ENCODE peak calls at places on chromosome X, in five cellular contexts. One of them, this sample, is unnamed.

GRCh38 chrX:19677121-19677520 is 161.8 kb upstream of the MAP3K15 start:
- DNase-seq in astrocyte: no peak
- DNase-seq in HCT116: no peak
- DNase-seq in IMR-90: no peak
- DNase-seq in DND-41: no peak
- DNase-seq in this sample: no peak

GRCh38 chrX:51155157-51155556 is 177.5 kb upstream of the NUDT10 start:
- DNase-seq in astrocyte: no peak
- DNase-seq in HCT116: no peak
- DNase-seq in IMR-90: no peak
- DNase-seq in DND-41: no peak
- DNase-seq in this sample: no peak

GRCh38 chrX:7235071-7235470 is 87.1 kb upstream of the PUDP start:
- DNase-seq in astrocyte: no peak
- DNase-seq in HCT116: no peak
- DNase-seq in IMR-90: no peak
- DNase-seq in DND-41: no peak
- DNase-seq in this sample: no peak

GRCh38 chrX:51487960-51488267 is 8.5 kb downstream of the NUDT11 start:
- DNase-seq in astrocyte: peak; percentile 31
- DNase-seq in HCT116: no peak
- DNase-seq in IMR-90: peak; percentile 21
- DNase-seq in DND-41: no peak
- DNase-seq in this sample: no peak

GRCh38 chrX:6904178-6904577 is 243.3 kb upstream of the STS start:
- DNase-seq in astrocyte: no peak
- DNase-seq in HCT116: no peak
- DNase-seq in IMR-90: no peak
- DNase-seq in DND-41: peak; percentile 63
- DNase-seq in this sample: no peak

GRCh38 chrX:130261494-130261893 is 7.2 kb downstream of the ZNF280C start:
- DNase-seq in astrocyte: no peak
- DNase-seq in HCT116: no peak
- DNase-seq in IMR-90: no peak
- DNase-seq in DND-41: no peak
- DNase-seq in this sample: no peak

GRCh38 chrX:65528705-65529340 is 5.8 kb downstream of the LAS1L start:
- DNase-seq in astrocyte: no peak
- DNase-seq in HCT116: no peak
- DNase-seq in IMR-90: peak; percentile 10
- DNase-seq in DND-41: peak; percentile 52
- DNase-seq in this sample: peak; percentile 59

GRCh38 chrX:5915783-5916182 is 312.9 kb downstream of the NLGN4X start:
- DNase-seq in astrocyte: no peak
- DNase-seq in HCT116: no peak
- DNase-seq in IMR-90: no peak
- DNase-seq in DND-41: no peak
- DNase-seq in this sample: no peak

GRCh38 chrX:2767631-2768455 is 16.0 kb downstream of the XG start:
- DNase-seq in astrocyte: peak; percentile 19
- DNase-seq in HCT116: peak; percentile 7
- DNase-seq in IMR-90: peak; percentile 21
- DNase-seq in DND-41: no peak
- DNase-seq in this sample: peak; percentile 39

GRCh38 chrX:9767375-9767774 is 1.7 kb upstream of the GPR143 start:
- DNase-seq in astrocyte: no peak
- DNase-seq in HCT116: no peak
- DNase-seq in IMR-90: no peak
- DNase-seq in DND-41: peak; percentile 79
- DNase-seq in this sample: no peak

GRCh38 chrX:10166731-10167149 is 10.0 kb downstream of the CLCN4 start:
- DNase-seq in astrocyte: no peak
- DNase-seq in HCT116: no peak
- DNase-seq in IMR-90: no peak
- DNase-seq in DND-41: no peak
- DNase-seq in this sample: no peak

GRCh38 chrX:3697220-3697684 is 16.2 kb downstream of the PRKX start:
- DNase-seq in astrocyte: peak; percentile 14
- DNase-seq in HCT116: no peak
- DNase-seq in IMR-90: no peak
- DNase-seq in DND-41: no peak
- DNase-seq in this sample: no peak

GRCh38 chrX:114465689-114466088 is 118.2 kb upstream of the HTR2C start:
- DNase-seq in astrocyte: no peak
- DNase-seq in HCT116: no peak
- DNase-seq in IMR-90: no peak
- DNase-seq in DND-41: no peak
- DNase-seq in this sample: no peak
- H3K9ac ChIP-seq in astrocyte: no peak overlapping the region
- H3K9ac ChIP-seq in HCT116: no peak overlapping the region
- H3K9ac ChIP-seq in IMR-90: no peak overlapping the region
- H3K9ac ChIP-seq in DND-41: no peak overlapping the region
- H3K9ac ChIP-seq in this sample: no peak overlapping the region

GRCh38 chrX:48927125-48927524 is 8.3 kb upstream of the PIM2 start:
- DNase-seq in astrocyte: no peak
- DNase-seq in HCT116: no peak
- DNase-seq in IMR-90: no peak
- DNase-seq in DND-41: no peak
- DNase-seq in this sample: no peak
- H3K9ac ChIP-seq in astrocyte: no peak overlapping the region
- H3K9ac ChIP-seq in HCT116: no peak overlapping the region
- H3K9ac ChIP-seq in IMR-90: no peak overlapping the region
- H3K9ac ChIP-seq in DND-41: no peak overlapping the region
- H3K9ac ChIP-seq in this sample: no peak overlapping the region

DNA sequence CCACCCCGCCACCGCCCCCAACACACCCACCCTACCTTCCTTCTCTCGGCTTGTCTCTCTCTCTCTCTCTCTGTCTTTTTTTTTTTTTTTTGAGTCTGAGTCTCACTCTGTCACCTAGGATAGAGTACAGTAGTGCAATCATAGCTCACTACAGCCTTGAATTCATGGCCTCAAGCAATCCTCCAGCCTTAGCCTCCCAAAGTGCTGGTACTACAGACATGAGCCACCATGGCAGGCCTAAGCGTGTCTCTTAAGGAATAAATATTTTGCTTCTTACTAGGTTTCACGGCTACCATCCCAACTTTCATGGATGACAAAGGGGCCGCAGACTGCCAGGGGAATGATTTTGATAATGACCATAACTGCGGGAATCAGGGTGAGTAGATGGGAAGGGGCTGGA is 55.8 kb downstream of the SSX7 start:
- DNase-seq in astrocyte: no peak
- DNase-seq in HCT116: no peak
- DNase-seq in IMR-90: no peak
- DNase-seq in DND-41: no peak
- DNase-seq in this sample: no peak
- H3K9ac ChIP-seq in astrocyte: no peak overlapping the region
- H3K9ac ChIP-seq in HCT116: no peak overlapping the region
- H3K9ac ChIP-seq in IMR-90: no peak overlapping the region
- H3K9ac ChIP-seq in DND-41: no peak overlapping the region
- H3K9ac ChIP-seq in this sample: no peak overlapping the region

GRCh38 chrX:96883608-96884007 is at the start of gene RPA4:
- DNase-seq in astrocyte: no peak
- DNase-seq in HCT116: no peak
- DNase-seq in IMR-90: no peak
- DNase-seq in DND-41: no peak
- DNase-seq in this sample: no peak

GRCh38 chrX:96889726-96890125 is 6.0 kb downstream of the RPA4 start:
- DNase-seq in astrocyte: no peak
- DNase-seq in HCT116: no peak
- DNase-seq in IMR-90: no peak
- DNase-seq in DND-41: no peak
- DNase-seq in this sample: no peak

GRCh38 chrX:96884027-96884426 is 319 bp downstream of the RPA4 start:
- DNase-seq in astrocyte: no peak
- DNase-seq in HCT116: no peak
- DNase-seq in IMR-90: no peak
- DNase-seq in DND-41: no peak
- DNase-seq in this sample: no peak
- H3K9ac ChIP-seq in astrocyte: no peak overlapping the region
- H3K9ac ChIP-seq in HCT116: no peak overlapping the region
- H3K9ac ChIP-seq in IMR-90: no peak overlapping the region
- H3K9ac ChIP-seq in DND-41: no peak overlapping the region
- H3K9ac ChIP-seq in this sample: no peak overlapping the region

GRCh38 chrX:87728024-87728423 is 210.4 kb downstream of the KLHL4 start:
- DNase-seq in astrocyte: no peak
- DNase-seq in HCT116: no peak
- DNase-seq in IMR-90: no peak
- DNase-seq in DND-41: no peak
- DNase-seq in this sample: no peak

GRCh38 chrX:87732133-87732532 is 214.5 kb downstream of the KLHL4 start:
- DNase-seq in astrocyte: no peak
- DNase-seq in HCT116: no peak
- DNase-seq in IMR-90: no peak
- DNase-seq in DND-41: no peak
- DNase-seq in this sample: no peak

GRCh38 chrX:87728459-87728858 is 210.9 kb downstream of the KLHL4 start:
- DNase-seq in astrocyte: no peak
- DNase-seq in HCT116: no peak
- DNase-seq in IMR-90: no peak
- DNase-seq in DND-41: no peak
- DNase-seq in this sample: no peak

GRCh38 chrX:87727615-87728014 is 210.0 kb downstream of the KLHL4 start:
- DNase-seq in astrocyte: no peak
- DNase-seq in HCT116: no peak
- DNase-seq in IMR-90: no peak
- DNase-seq in DND-41: no peak
- DNase-seq in this sample: no peak
- H3K9ac ChIP-seq in astrocyte: no peak overlapping the region
- H3K9ac ChIP-seq in HCT116: no peak overlapping the region
- H3K9ac ChIP-seq in IMR-90: no peak overlapping the region
- H3K9ac ChIP-seq in DND-41: no peak overlapping the region
- H3K9ac ChIP-seq in this sample: no peak overlapping the region